ENCODE peak calls at places on chromosome 1, in five cellular contexts. W, M, V, E and Z are unnamed samples.

GRCh38 chr1:209618756-209619420 is 33.3 kb downstream of the LAMB3 start:
- DNase-seq in W (no peak), M (no peak), V (no peak), E (no peak), Z (no peak)

GRCh38 chr1:240029418-240029817 is 62.3 kb upstream of the FMN2 start:
- DNase-seq in W (no peak), M (no peak), V (no peak), E (no peak), Z (no peak)

GRCh38 chr1:166924829-166925541 is 48.9 kb upstream of the TADA1 start:
- DNase-seq in W (no peak), M (no peak), V (no peak), E (no peak), Z (no peak)

GRCh38 chr1:118717893-118718292 is 270.2 kb downstream of the TBX15 start:
- DNase-seq in W (no peak), M (no peak), V (no peak), E (no peak), Z (no peak)

GRCh38 chr1:160085686-160086089 is 4.3 kb downstream of the KCNJ9 start:
- DNase-seq in W (no peak), M (peak), V (peak), E (peak), Z (peak)

GRCh38 chr1:11170102-11170501 is 19.1 kb upstream of the ANGPTL7 start:
- DNase-seq in W (no peak), M (peak), V (no peak), E (no peak), Z (no peak)

GRCh38 chr1:101506541-101507164 is 269.8 kb downstream of the S1PR1 start:
- DNase-seq in W (no peak), M (no peak), V (no peak), E (peak), Z (no peak)

GRCh38 chr1:169024800-169025253 is 81.7 kb upstream of the ATP1B1 start:
- DNase-seq in W (no peak), M (no peak), V (no peak), E (no peak), Z (no peak)

GRCh38 chr1:221415626-221416025 is 326.3 kb downstream of the DUSP10 start:
- DNase-seq in W (no peak), M (no peak), V (no peak), E (peak), Z (no peak)

GRCh38 chr1:58477390-58477789 is 69.1 kb downstream of the OMA1 start:
- DNase-seq in W (no peak), M (no peak), V (no peak), E (no peak), Z (no peak)

GRCh38 chr1:150065184-150065871 is 2.2 kb upstream of the VPS45 start:
- DNase-seq in W (no peak), M (no peak), V (no peak), E (no peak), Z (no peak)

GRCh38 chr1:115052454-115053083 is 22.9 kb downstream of the TSHB start:
- DNase-seq in W (no peak), M (peak), V (no peak), E (peak), Z (no peak)

GRCh38 chr1:24275510-24275909 is 43.6 kb upstream of the GRHL3 start:
- DNase-seq in W (no peak), M (no peak), V (peak), E (no peak), Z (no peak)

GRCh38 chr1:203388683-203389082 is 37.8 kb upstream of the FMOD start:
- DNase-seq in W (no peak), M (no peak), V (no peak), E (no peak), Z (no peak)

GRCh38 chr1:211285196-211285595 is 26.0 kb downstream of the RCOR3 start:
- DNase-seq in W (no peak), M (no peak), V (no peak), E (peak), Z (no peak)

GRCh38 chr1:26706315-26706714 is 10.5 kb downstream of the ARID1A start:
- DNase-seq in W (no peak), M (no peak), V (peak), E (no peak), Z (no peak)

GRCh38 chr1:117655220-117655577 is 49.4 kb downstream of the TENT5C start:
- DNase-seq in W (no peak), M (peak), V (no peak), E (no peak), Z (no peak)

DNA sequence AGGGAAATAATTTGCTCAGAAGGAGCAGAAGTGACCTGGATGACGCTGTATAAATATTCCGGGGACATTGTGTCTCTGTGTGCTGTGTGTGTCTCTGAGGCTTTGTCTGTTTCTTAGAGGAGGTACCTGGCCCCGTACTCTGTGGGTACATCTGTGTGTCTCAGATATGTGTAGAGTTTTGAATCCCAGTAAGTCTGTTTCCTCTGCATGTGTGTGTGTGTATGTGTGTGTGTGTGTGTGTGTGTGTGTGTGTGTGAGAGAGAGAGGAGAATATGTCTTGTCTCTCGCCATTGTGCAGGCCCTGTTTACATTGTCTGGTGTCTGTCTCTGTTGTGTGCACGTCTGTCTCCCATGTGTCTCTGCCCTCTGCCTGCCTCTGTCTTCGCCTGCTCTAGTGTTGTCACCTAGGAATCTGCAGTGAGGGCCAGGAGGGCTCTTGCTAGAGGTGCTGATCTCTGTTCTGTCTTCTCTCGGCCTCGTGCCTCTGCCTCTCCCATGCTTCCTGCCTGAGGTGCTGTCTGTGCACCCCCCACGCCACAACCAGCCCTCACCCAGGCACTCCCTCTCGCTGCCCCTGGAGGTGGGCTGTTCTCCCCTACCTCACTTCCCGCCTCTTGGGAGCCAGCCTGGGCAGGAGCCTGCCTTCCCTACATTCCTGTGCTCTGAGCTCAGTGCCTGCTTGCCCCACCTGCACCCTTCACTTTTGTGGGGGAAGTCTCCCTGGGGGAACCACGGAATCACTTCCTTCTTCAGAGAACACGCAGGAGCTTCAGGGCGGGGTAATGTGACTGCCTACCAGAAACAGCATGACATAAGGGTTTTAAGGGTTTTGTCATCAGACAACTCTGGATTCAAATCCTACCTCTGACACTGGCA is 5.9 kb downstream of the MAP7D1 start:
- DNase-seq in W (no peak), M (peak), V (no peak), E (peak), Z (no peak)
- TF ChIP-seq POLR2A in W (no peak), M (no peak), V (no peak), E (no peak), Z (peak)

DNA sequence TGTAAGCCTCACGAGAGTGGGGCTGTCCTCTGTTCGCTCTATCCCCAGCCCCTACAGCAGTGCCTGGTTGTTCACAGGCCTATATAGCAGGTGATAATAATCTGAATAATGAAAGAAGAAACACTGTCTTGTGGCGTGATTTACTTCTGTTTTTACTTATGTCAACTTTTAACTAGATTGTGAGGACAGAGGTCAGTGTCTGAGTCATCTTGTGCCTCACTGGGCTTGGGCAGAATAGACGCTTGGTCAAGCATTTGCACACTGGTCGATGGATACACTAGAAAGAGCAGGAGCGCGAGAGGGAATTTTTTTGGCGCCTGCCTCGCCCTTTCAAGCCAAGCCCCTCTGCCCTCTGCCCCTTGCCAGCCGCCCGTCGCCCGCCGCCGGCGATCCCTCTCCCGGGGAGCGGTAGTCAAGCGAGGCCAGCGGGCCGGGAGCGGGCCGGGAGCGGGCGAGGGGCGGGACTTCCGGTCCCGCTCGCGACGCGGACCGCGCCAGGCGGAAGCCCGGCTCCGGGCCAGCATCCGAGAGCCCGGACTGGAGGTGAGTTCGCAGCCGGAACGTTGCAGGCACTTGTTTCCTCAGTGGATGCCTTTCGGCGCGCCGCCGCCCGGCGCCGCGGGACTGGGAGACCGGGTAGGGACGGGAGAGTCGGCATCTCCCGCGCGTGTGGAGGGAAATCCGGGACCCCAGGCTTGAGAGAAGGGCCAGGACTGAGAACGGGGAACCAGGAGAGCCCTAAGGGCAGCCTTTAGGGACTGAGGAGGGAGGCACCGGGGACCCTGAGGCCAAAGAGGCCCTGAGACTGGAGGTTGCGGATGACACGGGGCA is at the start of gene DISP1:
- DNase-seq in W (peak), M (peak), V (peak), E (peak), Z (peak)
- TF ChIP-seq POLR2AphosphoS5 in W (no peak), M (peak), V (peak), E (peak), Z (peak)

DNA sequence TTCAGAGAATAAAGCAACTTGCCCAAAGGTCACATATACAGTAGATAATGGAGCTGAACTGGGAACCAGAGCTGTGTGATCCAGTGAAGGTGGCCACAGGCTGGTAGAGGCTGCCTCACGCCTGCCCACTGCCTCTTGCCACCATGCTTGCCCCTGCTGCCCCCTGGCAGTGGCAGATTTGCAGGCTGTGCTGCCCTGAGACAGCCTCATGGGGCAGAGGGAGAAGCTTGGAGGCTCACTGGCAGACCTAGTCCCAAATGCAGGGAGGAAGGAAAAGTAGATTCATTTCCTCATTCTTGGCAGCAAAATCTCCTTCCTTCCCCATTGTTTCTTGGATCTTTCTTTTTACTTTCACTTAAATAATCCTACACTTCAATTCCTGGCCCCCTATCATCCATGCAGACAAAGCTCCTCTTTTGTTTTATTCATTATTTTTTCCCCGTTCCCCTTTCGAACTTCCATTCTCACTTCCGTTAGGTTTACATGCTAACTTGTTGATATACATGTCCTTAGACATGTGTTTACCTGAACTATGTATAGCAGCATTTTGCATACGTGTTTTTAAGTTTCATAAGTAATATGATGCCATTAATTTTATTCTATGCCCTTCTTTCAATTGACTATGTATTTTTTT is 66.9 kb upstream of the LYST start:
- DNase-seq in W (no peak), M (no peak), V (no peak), E (peak), Z (peak)
- TF ChIP-seq CTCF in W (no peak), M (no peak), V (no peak), E (no peak), Z (peak)

GRCh38 chr1:84688461-84689061 is 1.7 kb downstream of the SSX2IP start:
- DNase-seq in W (no peak), M (no peak), V (no peak), E (no peak), Z (no peak)
- TF ChIP-seq POLR2A in W (no peak), M (no peak), V (no peak), E (no peak), Z (no peak)

GRCh38 chr1:185716095-185716494 is 18.1 kb upstream of the HMCN1 start:
- DNase-seq in W (no peak), M (no peak), V (no peak), E (no peak), Z (no peak)
- TF ChIP-seq POLR2AphosphoS5 in W (no peak), M (no peak), V (no peak), E (no peak), Z (no peak)

DNA sequence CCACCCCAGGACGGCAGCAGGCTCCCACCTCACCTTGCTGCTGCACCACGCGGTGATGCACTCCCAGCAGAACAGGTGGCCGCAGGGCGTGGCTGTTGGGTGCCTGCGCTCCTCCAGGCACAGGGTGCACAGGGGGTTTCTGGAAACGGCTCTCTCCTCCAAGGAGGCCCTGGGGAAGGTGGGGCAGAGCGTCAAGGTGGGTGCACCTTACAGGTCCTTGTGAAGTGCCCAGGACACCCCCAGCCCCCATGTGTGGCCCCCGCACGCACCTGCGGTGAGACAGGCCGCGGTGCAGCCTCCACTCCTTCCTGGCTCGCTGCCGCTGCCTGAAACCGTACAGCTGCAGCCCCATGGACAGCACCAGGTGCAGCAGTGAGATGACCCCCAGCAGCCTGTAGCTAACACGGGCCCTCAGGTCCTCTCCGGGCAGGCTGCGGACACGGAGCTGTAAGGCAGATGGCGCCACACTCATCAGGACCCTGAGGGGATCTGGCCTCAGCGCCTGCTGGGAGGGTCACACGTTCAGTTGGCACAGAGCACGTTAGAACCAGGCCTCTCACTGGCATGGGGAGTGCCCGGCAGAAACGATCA is 5.8 kb downstream of the PEX10 start:
- DNase-seq in W (no peak), M (no peak), V (no peak), E (no peak), Z (no peak)
- TF ChIP-seq CTCF in W (no peak), M (no peak), V (no peak), E (no peak), Z (no peak)

GRCh38 chr1:16151200-16151708 is 4.6 kb downstream of the EPHA2 start:
- DNase-seq in W (no peak), M (no peak), V (no peak), E (peak), Z (peak)
- TF ChIP-seq POLR2A in W (no peak), M (no peak), V (no peak), E (no peak), Z (no peak)

GRCh38 chr1:87337606-87338005 is 8.9 kb downstream of the LMO4 start:
- DNase-seq in W (no peak), M (no peak), V (no peak), E (no peak), Z (no peak)

GRCh38 chr1:87336623-87337067 is 8.0 kb downstream of the LMO4 start:
- DNase-seq in W (no peak), M (no peak), V (no peak), E (no peak), Z (no peak)

GRCh38 chr1:87333692-87334347 is 5.1 kb downstream of the LMO4 start:
- DNase-seq in W (no peak), M (no peak), V (no peak), E (no peak), Z (no peak)

GRCh38 chr1:87334351-87335174 is 5.9 kb downstream of the LMO4 start:
- DNase-seq in W (peak), M (no peak), V (peak), E (peak), Z (no peak)

GRCh38 chr1:87335175-87335992 is 6.7 kb downstream of the LMO4 start:
- DNase-seq in W (peak), M (peak), V (peak), E (peak), Z (peak)
- TF ChIP-seq POLR2AphosphoS5 in W (no peak), M (peak), V (peak), E (peak), Z (no peak)

DNA sequence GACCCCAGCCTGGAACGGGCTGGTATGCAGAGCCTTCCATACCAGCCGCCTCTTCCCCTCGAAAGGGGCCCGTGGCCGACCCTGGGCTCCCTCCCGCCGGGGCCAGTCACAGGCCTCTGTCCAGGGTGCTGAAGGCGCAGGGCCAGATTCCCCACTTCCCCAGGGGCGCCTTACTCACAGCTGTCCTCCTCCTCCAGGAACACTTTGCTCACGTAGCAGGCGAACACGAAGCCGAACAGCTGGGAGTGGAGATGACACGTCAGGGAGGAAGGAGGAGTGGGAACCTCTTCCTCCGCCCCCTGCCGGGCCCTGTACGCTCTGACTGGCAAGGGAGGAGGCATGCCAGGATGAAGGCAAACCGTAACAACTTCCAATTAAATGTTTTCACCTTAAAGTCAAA is 57.3 kb downstream of the NKAIN1 start:
- DNase-seq in W (peak), M (peak), V (peak), E (peak), Z (peak)
- TF ChIP-seq CTCF in W (peak), M (no peak), V (no peak), E (peak), Z (no peak)